ENCODE peak calls at places on chromosomes 13 and 19, in six cellular contexts. H, M, Q, C, U and X are unnamed samples.

GRCh38 chr19:56423985-56424353 is 19.8 kb downstream of the ZNF583 start:
- DNase-seq in H (no peak), M (no peak), Q (no peak), C (no peak), U (no peak), X (no peak)

GRCh38 chr19:47267350-47267759 is 7.3 kb upstream of the INAFM1 start:
- DNase-seq in H (no peak), M (no peak), Q (no peak), C (no peak), U (no peak), X (no peak)

GRCh38 chr13:60013166-60013565 is 150.6 kb downstream of the DIAPH3 start:
- DNase-seq in H (no peak), M (no peak), Q (no peak), C (no peak), U (no peak), X (no peak)

GRCh38 chr13:84137292-84137691 is 255.0 kb upstream of the SLITRK1 start:
- DNase-seq in H (peak), M (no peak), Q (no peak), C (no peak), U (no peak), X (no peak)

GRCh38 chr19:10499550-10500246 is 3.5 kb downstream of the KEAP1 start:
- DNase-seq in H (no peak), M (no peak), Q (no peak), C (no peak), U (no peak), X (no peak)

GRCh38 chr19:40594657-40595077 is 6.5 kb upstream of the LTBP4 start:
- DNase-seq in H (no peak), M (no peak), Q (no peak), C (no peak), U (peak), X (no peak)

GRCh38 chr19:7679017-7679720 is 1.5 kb upstream of the TRAPPC5 start:
- DNase-seq in H (no peak), M (no peak), Q (peak), C (no peak), U (no peak), X (no peak)

GRCh38 chr19:5580116-5580515 is 12.4 kb upstream of the TINCR start:
- DNase-seq in H (no peak), M (no peak), Q (no peak), C (no peak), U (no peak), X (no peak)

GRCh38 chr13:34085199-34085598 is 267.2 kb downstream of the RFC3 start:
- DNase-seq in H (no peak), M (no peak), Q (no peak), C (no peak), U (no peak), X (no peak)

GRCh38 chr19:5196832-5197231 is 143.8 kb downstream of the PTPRS start:
- DNase-seq in H (no peak), M (no peak), Q (no peak), C (no peak), U (no peak), X (no peak)

GRCh38 chr19:12723643-12724426 is at the start of gene TNPO2:
- DNase-seq in H (peak), M (peak), Q (peak), C (peak), U (peak), X (peak)

GRCh38 chr19:47447470-47448359 is 24.0 kb downstream of the SLC8A2 start:
- DNase-seq in H (no peak), M (no peak), Q (peak), C (peak), U (peak), X (no peak)

GRCh38 chr19:7522923-7523667 is 671 bp downstream of the MCOLN1 start:
- DNase-seq in H (no peak), M (no peak), Q (peak), C (no peak), U (no peak), X (no peak)

GRCh38 chr13:36875955-36876354 is 44.1 kb downstream of the SMAD9 start:
- DNase-seq in H (no peak), M (no peak), Q (no peak), C (no peak), U (no peak), X (no peak)

GRCh38 chr19:46943150-46943946 is 76.3 kb upstream of the NPAS1 start:
- DNase-seq in H (no peak), M (no peak), Q (peak), C (no peak), U (no peak), X (no peak)

GRCh38 chr13:97986841-97987240 is 33.4 kb downstream of the IPO5 start:
- DNase-seq in H (peak), M (no peak), Q (no peak), C (no peak), U (no peak), X (no peak)

GRCh38 chr13:79516590-79516989 is 35.6 kb downstream of the NDFIP2 start:
- DNase-seq in H (no peak), M (no peak), Q (no peak), C (no peak), U (no peak), X (no peak)
- TF ChIP-seq POLR2A in H (no peak), M (no peak), Q (no peak), C (no peak), U (no peak), X (no peak)

GRCh38 chr19:32459199-32459865 is 53.8 kb downstream of the DPY19L3 start:
- DNase-seq in H (no peak), M (no peak), Q (peak), C (no peak), U (no peak), X (no peak)
- TF ChIP-seq TAF1 in H (no peak), M (no peak), Q (no peak), C (no peak), U (no peak), X (no peak)

DNA sequence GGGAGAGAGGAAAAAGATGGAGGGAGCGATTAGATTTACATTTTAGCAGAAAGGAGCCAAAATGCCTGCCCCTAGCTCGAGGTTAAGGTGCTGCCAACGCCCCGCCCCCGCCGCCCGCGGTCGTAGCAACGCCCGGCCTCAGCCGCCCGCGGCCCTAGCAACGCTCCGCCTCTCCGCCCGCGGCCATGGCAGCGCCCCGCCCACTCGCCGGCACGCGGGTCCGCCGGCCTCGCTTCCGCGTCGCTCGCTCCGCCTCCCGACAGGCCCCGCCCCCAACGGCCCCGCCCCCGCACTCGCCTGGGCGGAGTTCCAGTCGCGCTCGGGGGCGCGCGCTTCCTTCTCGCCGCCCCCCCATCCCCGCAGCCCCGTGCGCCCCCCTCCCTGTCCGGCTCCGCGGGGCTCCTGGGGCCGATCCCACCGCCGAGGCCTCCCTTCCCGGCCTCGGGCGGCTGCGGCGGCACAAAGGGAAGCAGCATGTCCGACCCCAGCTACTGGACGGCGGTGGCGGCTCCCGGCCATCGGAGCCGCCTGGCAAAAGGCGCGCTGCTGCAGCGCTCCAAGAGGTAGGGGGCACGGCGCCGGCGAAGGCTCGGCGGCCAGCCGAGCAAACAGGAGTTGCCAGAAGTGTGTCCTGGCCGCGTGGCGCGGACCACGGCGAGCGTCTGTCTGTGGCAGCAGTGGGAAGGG is 20.3 kb downstream of the MAST3 start:
- DNase-seq in H (no peak), M (peak), Q (peak), C (no peak), U (peak), X (peak)
- TF ChIP-seq POLR2A in H (peak), M (no peak), Q (peak), C (peak), U (peak), X (no peak)

GRCh38 chr19:19176950-19177349 is 6.9 kb upstream of the MEF2B start:
- DNase-seq in H (no peak), M (no peak), Q (no peak), C (no peak), U (peak), X (no peak)
- TF ChIP-seq TAF1 in H (no peak), M (no peak), Q (no peak), C (no peak), U (no peak), X (no peak)

GRCh38 chr19:33373701-33374405 is at the start of gene CEBPG:
- DNase-seq in H (no peak), M (peak), Q (no peak), C (no peak), U (peak), X (no peak)
- TF ChIP-seq POLR2A in H (peak), M (peak), Q (peak), C (peak), U (peak), X (peak)